ENCODE peak calls at places on chromosomes 11 and 22, in six cellular contexts. One of them, this sample, is unnamed.

GRCh38 chr11:134686418-134686817 is 274.4 kb upstream of the B3GAT1 start:
- DNase-seq in MCF 10A: peak
- DNase-seq in mucosa of descending colon: no peak
- DNase-seq in HFFc6: no peak
- DNase-seq in ovary: no peak
- DNase-seq in upper lobe of right lung: no peak
- DNase-seq in this sample: no peak

GRCh38 chr11:118434553-118435232 is 1.6 kb upstream of the KMT2A start:
- DNase-seq in mucosa of descending colon: peak
- DNase-seq in MCF 10A: no peak
- DNase-seq in upper lobe of right lung: peak
- DNase-seq in ovary: peak
- DNase-seq in HFFc6: no peak
- DNase-seq in this sample: peak

GRCh38 chr11:120372296-120372695 is 36.1 kb downstream of the ARHGEF12 start:
- DNase-seq in HFFc6: no peak
- DNase-seq in MCF 10A: no peak
- DNase-seq in ovary: no peak
- DNase-seq in mucosa of descending colon: no peak
- DNase-seq in upper lobe of right lung: no peak
- DNase-seq in this sample: no peak

GRCh38 chr11:121615506-121615905 is 162.7 kb upstream of the SORL1-AS1 start:
- DNase-seq in ovary: no peak
- DNase-seq in upper lobe of right lung: no peak
- DNase-seq in MCF 10A: peak
- DNase-seq in mucosa of descending colon: no peak
- DNase-seq in HFFc6: peak
- DNase-seq in this sample: no peak

GRCh38 chr11:7582338-7582985 is 68.7 kb downstream of the PPFIBP2 start:
- DNase-seq in HFFc6: no peak
- DNase-seq in mucosa of descending colon: no peak
- DNase-seq in ovary: peak
- DNase-seq in upper lobe of right lung: no peak
- DNase-seq in MCF 10A: no peak
- DNase-seq in this sample: no peak

GRCh38 chr11:119626910-119627305 is 102.1 kb downstream of the NECTIN1 start:
- DNase-seq in mucosa of descending colon: no peak
- DNase-seq in HFFc6: no peak
- DNase-seq in MCF 10A: no peak
- DNase-seq in ovary: no peak
- DNase-seq in upper lobe of right lung: no peak
- DNase-seq in this sample: no peak

GRCh38 chr22:43734370-43735005 is 77.6 kb downstream of the EFCAB6 start:
- DNase-seq in ovary: no peak
- DNase-seq in HFFc6: no peak
- DNase-seq in MCF 10A: no peak
- DNase-seq in upper lobe of right lung: no peak
- DNase-seq in mucosa of descending colon: no peak
- DNase-seq in this sample: no peak

GRCh38 chr11:131169057-131169456 is 201.4 kb upstream of the NTM start:
- DNase-seq in ovary: no peak
- DNase-seq in upper lobe of right lung: no peak
- DNase-seq in HFFc6: no peak
- DNase-seq in mucosa of descending colon: no peak
- DNase-seq in MCF 10A: no peak
- DNase-seq in this sample: no peak

GRCh38 chr22:25839755-25840154 is 97.8 kb downstream of the MYO18B start:
- DNase-seq in HFFc6: no peak
- DNase-seq in upper lobe of right lung: no peak
- DNase-seq in ovary: no peak
- DNase-seq in MCF 10A: no peak
- DNase-seq in mucosa of descending colon: no peak
- DNase-seq in this sample: no peak

GRCh38 chr22:46572911-46573780 is 35.7 kb upstream of the CELSR1 start:
- DNase-seq in MCF 10A: no peak
- DNase-seq in mucosa of descending colon: no peak
- DNase-seq in HFFc6: no peak
- DNase-seq in upper lobe of right lung: no peak
- DNase-seq in ovary: no peak
- DNase-seq in this sample: no peak

GRCh38 chr22:39725351-39726035 is 154.9 kb downstream of the CACNA1I start:
- DNase-seq in upper lobe of right lung: peak
- DNase-seq in HFFc6: no peak
- DNase-seq in mucosa of descending colon: no peak
- DNase-seq in ovary: no peak
- DNase-seq in MCF 10A: no peak
- DNase-seq in this sample: no peak

GRCh38 chr22:19986410-19987341 is 29.9 kb downstream of the ARVCF start:
- DNase-seq in mucosa of descending colon: peak
- DNase-seq in ovary: peak
- DNase-seq in MCF 10A: peak
- DNase-seq in upper lobe of right lung: peak
- DNase-seq in HFFc6: peak
- DNase-seq in this sample: peak

GRCh38 chr11:46239801-46240061 is 37.7 kb upstream of the CREB3L1 start:
- DNase-seq in upper lobe of right lung: no peak
- DNase-seq in MCF 10A: no peak
- DNase-seq in HFFc6: no peak
- DNase-seq in mucosa of descending colon: no peak
- DNase-seq in ovary: no peak
- DNase-seq in this sample: no peak

GRCh38 chr11:61120865-61121831 is 18.9 kb downstream of the CD5 start:
- DNase-seq in HFFc6: peak
- DNase-seq in mucosa of descending colon: peak
- DNase-seq in ovary: peak
- DNase-seq in MCF 10A: peak
- DNase-seq in upper lobe of right lung: peak
- DNase-seq in this sample: no peak

GRCh38 chr22:36568846-36569245 is 39.9 kb upstream of the EIF3D start:
- DNase-seq in MCF 10A: no peak
- DNase-seq in upper lobe of right lung: no peak
- DNase-seq in mucosa of descending colon: no peak
- DNase-seq in ovary: no peak
- DNase-seq in HFFc6: no peak
- DNase-seq in this sample: no peak

GRCh38 chr11:4105916-4106315 is 11.3 kb downstream of the RRM1 start:
- DNase-seq in HFFc6: no peak
- DNase-seq in upper lobe of right lung: no peak
- DNase-seq in MCF 10A: no peak
- DNase-seq in mucosa of descending colon: no peak
- DNase-seq in ovary: no peak
- DNase-seq in this sample: no peak

GRCh38 chr11:132499661-132500060 is 1032.6 kb downstream of the OPCML start:
- DNase-seq in HFFc6: no peak
- DNase-seq in mucosa of descending colon: no peak
- DNase-seq in ovary: no peak
- DNase-seq in MCF 10A: no peak
- DNase-seq in upper lobe of right lung: no peak
- DNase-seq in this sample: no peak

GRCh38 chr11:11882539-11882938 is 40.8 kb downstream of the USP47 start:
- DNase-seq in HFFc6: no peak
- DNase-seq in ovary: no peak
- DNase-seq in upper lobe of right lung: no peak
- DNase-seq in mucosa of descending colon: no peak
- DNase-seq in MCF 10A: no peak
- DNase-seq in this sample: no peak

GRCh38 chr22:41300661-41301060 is 664 bp upstream of the ZC3H7B start:
- DNase-seq in MCF 10A: no peak
- DNase-seq in mucosa of descending colon: no peak
- DNase-seq in HFFc6: no peak
- DNase-seq in ovary: no peak
- DNase-seq in upper lobe of right lung: no peak
- DNase-seq in this sample: no peak

GRCh38 chr11:7484645-7485044 is 661 bp upstream of the OLFML1 start:
- DNase-seq in upper lobe of right lung: no peak
- DNase-seq in ovary: no peak
- DNase-seq in HFFc6: no peak
- DNase-seq in mucosa of descending colon: no peak
- DNase-seq in MCF 10A: no peak
- DNase-seq in this sample: no peak

GRCh38 chr11:34594603-34595002 is 26.3 kb upstream of the EHF start:
- DNase-seq in upper lobe of right lung: no peak
- DNase-seq in MCF 10A: no peak
- DNase-seq in HFFc6: no peak
- DNase-seq in mucosa of descending colon: no peak
- DNase-seq in ovary: no peak
- DNase-seq in this sample: no peak

GRCh38 chr11:777288-778255 is at the start of gene GATD1:
- DNase-seq in upper lobe of right lung: peak
- DNase-seq in MCF 10A: peak
- DNase-seq in mucosa of descending colon: peak
- DNase-seq in HFFc6: peak
- DNase-seq in ovary: peak
- DNase-seq in this sample: peak

GRCh38 chr11:776459-777287 is 614 bp downstream of the GATD1 start:
- DNase-seq in ovary: peak
- DNase-seq in HFFc6: no peak
- DNase-seq in MCF 10A: no peak
- DNase-seq in upper lobe of right lung: peak
- DNase-seq in mucosa of descending colon: peak
- DNase-seq in this sample: peak

GRCh38 chr11:779955-780532 is 2.8 kb upstream of the GATD1 start:
- DNase-seq in ovary: no peak
- DNase-seq in upper lobe of right lung: no peak
- DNase-seq in MCF 10A: no peak
- DNase-seq in HFFc6: no peak
- DNase-seq in mucosa of descending colon: no peak
- DNase-seq in this sample: peak

GRCh38 chr11:782264-783174 is 5.2 kb upstream of the GATD1 start:
- DNase-seq in upper lobe of right lung: no peak
- DNase-seq in mucosa of descending colon: no peak
- DNase-seq in MCF 10A: no peak
- DNase-seq in ovary: no peak
- DNase-seq in HFFc6: no peak
- DNase-seq in this sample: peak

GRCh38 chr11:779120-779954 is 2.0 kb upstream of the GATD1 start:
- DNase-seq in mucosa of descending colon: no peak
- DNase-seq in MCF 10A: no peak
- DNase-seq in upper lobe of right lung: peak
- DNase-seq in ovary: no peak
- DNase-seq in HFFc6: no peak
- DNase-seq in this sample: peak
- TF ChIP-seq CTCF in mucosa of descending colon: no peak
- TF ChIP-seq CTCF in MCF 10A: no peak
- TF ChIP-seq CTCF in upper lobe of right lung: no peak
- TF ChIP-seq CTCF in ovary: no peak
- TF ChIP-seq CTCF in HFFc6: peak
- TF ChIP-seq CTCF in this sample: no peak

DNA sequence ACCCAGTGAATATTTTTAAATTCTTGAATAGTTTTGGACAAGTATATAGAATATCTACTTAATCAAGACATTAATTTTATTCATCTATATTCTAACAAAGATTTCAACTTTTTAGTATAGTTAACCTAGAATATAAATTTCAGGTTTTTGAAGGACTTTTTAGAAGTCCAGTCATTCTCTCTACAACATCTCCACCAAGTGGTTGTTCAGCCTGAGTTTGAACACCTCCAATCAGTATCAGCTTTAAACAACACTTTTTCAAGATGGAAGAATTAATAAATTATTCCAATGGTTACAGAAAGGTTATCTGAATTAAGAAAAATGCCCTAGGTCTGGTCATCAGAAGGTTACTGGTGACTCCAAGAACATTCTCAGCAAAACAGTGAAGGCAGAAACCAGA is 31.8 kb downstream of the EIF3M start:
- DNase-seq in HFFc6: no peak
- DNase-seq in ovary: peak
- DNase-seq in upper lobe of right lung: no peak
- DNase-seq in MCF 10A: peak
- DNase-seq in mucosa of descending colon: no peak
- DNase-seq in this sample: no peak
- TF ChIP-seq CTCF in HFFc6: peak
- TF ChIP-seq CTCF in ovary: peak
- TF ChIP-seq CTCF in upper lobe of right lung: no peak
- TF ChIP-seq CTCF in MCF 10A: peak
- TF ChIP-seq CTCF in mucosa of descending colon: no peak
- TF ChIP-seq CTCF in this sample: no peak

GRCh38 chr11:70445605-70446004 is 47.3 kb downstream of the CTTN start:
- DNase-seq in upper lobe of right lung: peak
- DNase-seq in mucosa of descending colon: no peak
- DNase-seq in ovary: no peak
- DNase-seq in HFFc6: no peak
- DNase-seq in MCF 10A: no peak
- DNase-seq in this sample: no peak

GRCh38 chr11:70454197-70454767 is 56.0 kb downstream of the CTTN start:
- DNase-seq in ovary: no peak
- DNase-seq in MCF 10A: no peak
- DNase-seq in HFFc6: no peak
- DNase-seq in mucosa of descending colon: no peak
- DNase-seq in upper lobe of right lung: peak
- DNase-seq in this sample: no peak

GRCh38 chr11:70445091-70445490 is 46.8 kb downstream of the CTTN start:
- DNase-seq in upper lobe of right lung: peak
- DNase-seq in ovary: no peak
- DNase-seq in MCF 10A: no peak
- DNase-seq in mucosa of descending colon: no peak
- DNase-seq in HFFc6: no peak
- DNase-seq in this sample: no peak

GRCh38 chr11:70443043-70444030 is 45.0 kb downstream of the CTTN start:
- DNase-seq in MCF 10A: no peak
- DNase-seq in HFFc6: no peak
- DNase-seq in upper lobe of right lung: peak
- DNase-seq in ovary: no peak
- DNase-seq in mucosa of descending colon: no peak
- DNase-seq in this sample: no peak

GRCh38 chr11:70448983-70449567 is 50.7 kb downstream of the CTTN start:
- DNase-seq in HFFc6: no peak
- DNase-seq in MCF 10A: no peak
- DNase-seq in upper lobe of right lung: no peak
- DNase-seq in mucosa of descending colon: no peak
- DNase-seq in ovary: no peak
- DNase-seq in this sample: peak
- TF ChIP-seq CTCF in HFFc6: peak
- TF ChIP-seq CTCF in MCF 10A: peak
- TF ChIP-seq CTCF in upper lobe of right lung: peak
- TF ChIP-seq CTCF in mucosa of descending colon: no peak
- TF ChIP-seq CTCF in ovary: no peak
- TF ChIP-seq CTCF in this sample: peak

GRCh38 chr11:84396521-84396920 is 1110.4 kb upstream of the CCDC90B start:
- DNase-seq in MCF 10A: no peak
- DNase-seq in mucosa of descending colon: no peak
- DNase-seq in HFFc6: no peak
- DNase-seq in ovary: no peak
- DNase-seq in upper lobe of right lung: no peak
- DNase-seq in this sample: no peak

DNA sequence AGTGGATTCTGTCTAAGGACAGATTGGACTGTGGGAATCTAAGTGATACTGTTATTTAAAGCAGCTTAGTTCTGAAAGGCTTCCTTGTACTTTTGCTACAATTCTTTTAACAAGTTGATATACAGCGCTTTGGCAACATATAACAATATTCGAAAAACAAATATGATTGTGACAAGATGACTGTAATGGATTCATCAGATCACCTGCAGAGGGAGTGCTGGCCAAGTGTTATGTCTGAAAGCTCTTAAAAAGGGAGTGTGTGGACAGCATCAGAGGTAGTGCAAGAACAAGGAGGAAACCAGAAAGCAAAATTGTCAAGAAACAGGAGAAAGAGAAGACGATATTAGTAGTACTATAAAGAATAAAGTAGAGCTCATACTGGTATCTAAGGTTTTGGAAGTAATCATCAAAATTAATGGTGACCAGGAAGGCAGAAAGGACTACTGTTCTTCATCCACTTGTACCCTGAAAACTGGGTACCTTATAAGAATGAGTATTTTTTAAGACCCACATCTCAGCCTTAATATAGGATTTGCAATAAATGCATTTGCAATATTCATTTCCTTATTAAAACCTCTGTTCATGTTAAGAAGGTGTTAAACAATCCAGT is 1112.0 kb upstream of the CCDC90B start:
- DNase-seq in ovary: no peak
- DNase-seq in upper lobe of right lung: no peak
- DNase-seq in MCF 10A: peak
- DNase-seq in mucosa of descending colon: no peak
- DNase-seq in HFFc6: no peak
- DNase-seq in this sample: no peak
- TF ChIP-seq CTCF in ovary: no peak
- TF ChIP-seq CTCF in upper lobe of right lung: no peak
- TF ChIP-seq CTCF in MCF 10A: peak
- TF ChIP-seq CTCF in mucosa of descending colon: no peak
- TF ChIP-seq CTCF in HFFc6: no peak
- TF ChIP-seq CTCF in this sample: peak